ENCODE peak calls at places on chromosomes 11 and 22, in five cellular contexts. U is fibroblast of lung, A is iPS DF 6.9, Y is breast epithelium, E is tibial nerve. J is an unnamed sample. For H3K4me1, the result is how much of the 10 kb centered on the place peaks cover.

GRCh38 chr22:18118345-18118915 is 7.8 kb downstream of the TUBA8 start:
- DNase-seq in E (no peak), A (no peak), Y (no peak), U (no peak), J (no peak)

GRCh38 chr11:76184551-76184993 is 21.7 kb downstream of the WNT11 start:
- DNase-seq in A (no peak), E (no peak), U (no peak), Y (no peak), J (no peak)

GRCh38 chr11:66221012-66221411 is 47.4 kb upstream of the RAB1B start:
- DNase-seq in U (no peak), E (no peak), Y (peak), A (no peak), J (no peak)

GRCh38 chr11:45233121-45233803 is 52.9 kb downstream of the SYT13 start:
- DNase-seq in Y (no peak), A (peak), E (peak), U (peak), J (peak)

GRCh38 chr22:32584650-32585049 is 110.0 kb downstream of the FBXO7 start:
- DNase-seq in Y (no peak), U (peak), A (no peak), E (no peak), J (no peak)

GRCh38 chr11:95641506-95641905 is 148.1 kb downstream of the FAM76B start:
- DNase-seq in E (peak), U (no peak), A (no peak), Y (no peak), J (peak)

GRCh38 chr11:103380031-103380430 is 270.8 kb downstream of the DYNC2H1 start:
- DNase-seq in Y (no peak), A (no peak), U (peak), E (no peak), J (no peak)

GRCh38 chr11:5600374-5600851 is 4.0 kb downstream of the TRIM6 start:
- DNase-seq in A (peak), Y (peak), U (peak), E (peak), J (peak)

GRCh38 chr11:50267851-50268250 is 235.2 kb downstream of the OR4C45 start:
- DNase-seq in U (no peak), E (no peak), A (no peak), Y (no peak), J (no peak)

GRCh38 chr11:134071766-134072403 is 3.0 kb downstream of the JAM3 start:
- DNase-seq in Y (no peak), A (no peak), E (no peak), U (peak), J (no peak)

GRCh38 chr11:120248551-120249278 is 8.8 kb downstream of the POU2F3 start:
- DNase-seq in A (no peak), U (peak), E (no peak), Y (no peak), J (peak)

GRCh38 chr11:95035316-95035715 is 10.3 kb downstream of the KDM4E start:
- DNase-seq in U (no peak), Y (no peak), A (no peak), E (no peak), J (no peak)

DNA sequence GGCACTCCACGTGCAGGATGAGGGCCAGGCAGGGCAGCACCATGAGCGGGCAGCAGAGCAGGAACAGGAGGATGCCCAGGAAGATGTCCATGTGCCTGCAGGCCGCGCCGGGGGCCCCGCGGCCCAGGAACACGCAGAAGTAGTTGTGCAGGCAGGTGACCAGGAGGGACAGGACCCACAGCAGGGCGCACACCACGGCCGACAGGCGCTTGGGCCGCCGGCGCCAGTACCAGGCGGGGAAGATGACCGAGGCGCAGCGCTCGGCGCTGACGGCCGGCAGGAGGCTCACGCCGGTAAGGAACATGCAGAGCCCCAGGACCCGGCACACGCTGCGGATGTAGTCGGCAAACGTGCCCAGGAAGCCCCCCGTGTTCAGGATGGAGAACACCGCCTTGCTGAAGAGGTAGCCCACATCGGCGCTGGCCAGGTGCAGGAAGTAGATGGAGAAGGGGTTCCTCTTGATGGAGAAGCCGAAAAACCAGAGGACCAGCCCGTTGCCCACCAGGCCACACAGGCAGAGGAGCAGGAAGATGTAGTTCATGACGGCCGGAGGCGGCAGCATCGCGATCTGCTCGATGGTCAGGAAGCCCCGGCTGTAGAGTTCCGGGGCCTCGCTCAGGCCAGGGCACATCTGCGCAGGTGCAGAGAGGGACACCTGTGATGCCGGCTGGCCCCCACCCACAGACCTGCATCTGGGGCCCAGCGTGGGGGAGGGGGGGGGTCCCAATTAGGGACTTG is 7.2 kb downstream of the MRGPRF start:
- DNase-seq in U (no peak), E (peak), A (no peak), Y (peak), J (no peak)
- H3K4me1 ChIP-seq in U (under half), E (under half), A (under half), Y (under half), J (under half)

DNA sequence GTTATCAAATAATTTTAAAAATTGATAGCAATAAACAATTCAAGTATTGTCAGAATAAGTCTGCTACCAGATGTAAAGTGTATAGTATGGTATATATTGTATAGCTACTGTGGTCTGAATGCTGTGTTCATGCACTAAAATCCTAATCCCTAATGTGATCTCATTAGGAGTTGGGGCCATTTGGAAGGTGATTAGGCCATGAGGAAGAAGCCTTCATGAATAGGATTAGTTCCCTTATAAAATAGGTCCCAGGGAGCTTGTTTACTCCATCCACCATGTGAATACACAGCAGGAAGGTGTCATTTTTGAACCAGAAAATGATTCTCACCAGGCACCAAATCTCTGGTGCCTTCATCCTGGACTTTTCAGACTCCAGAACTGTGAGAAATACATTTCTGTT is 363.0 kb upstream of the CNTN5 start:
- DNase-seq in E (no peak), Y (no peak), A (no peak), U (no peak), J (no peak)
- H3K4me3 ChIP-seq in E (no peak), Y (no peak), A (no peak), U (no peak), J (no peak)

DNA sequence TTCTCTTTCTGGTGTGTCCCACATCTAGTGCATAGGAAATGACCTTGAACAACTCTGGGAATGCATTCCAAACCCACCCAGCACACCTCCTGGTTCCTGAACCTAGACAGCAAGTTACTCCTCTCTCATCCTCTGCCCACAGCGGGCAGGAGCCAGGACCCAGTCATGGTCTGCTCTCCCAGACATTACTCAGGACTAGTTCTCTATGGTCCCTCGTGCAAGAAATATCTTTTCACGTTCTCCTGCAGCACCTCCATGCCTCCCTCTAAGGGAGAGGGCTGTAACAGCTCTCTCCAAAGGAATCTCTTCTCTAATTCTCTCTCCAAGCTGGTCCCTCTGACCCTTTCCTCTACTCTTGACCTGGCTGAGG is 57.9 kb upstream of the PRSS23 start:
- DNase-seq in A (no peak), Y (no peak), U (no peak), E (no peak), J (no peak)
- H3K4me1 ChIP-seq in A (under half), Y (under half), U (under half), E (under half), J (under half)

GRCh38 chr11:127875076-127875475 is 712.3 kb downstream of the ETS1 start:
- DNase-seq in E (no peak), A (no peak), Y (no peak), U (peak), J (no peak)

DNA sequence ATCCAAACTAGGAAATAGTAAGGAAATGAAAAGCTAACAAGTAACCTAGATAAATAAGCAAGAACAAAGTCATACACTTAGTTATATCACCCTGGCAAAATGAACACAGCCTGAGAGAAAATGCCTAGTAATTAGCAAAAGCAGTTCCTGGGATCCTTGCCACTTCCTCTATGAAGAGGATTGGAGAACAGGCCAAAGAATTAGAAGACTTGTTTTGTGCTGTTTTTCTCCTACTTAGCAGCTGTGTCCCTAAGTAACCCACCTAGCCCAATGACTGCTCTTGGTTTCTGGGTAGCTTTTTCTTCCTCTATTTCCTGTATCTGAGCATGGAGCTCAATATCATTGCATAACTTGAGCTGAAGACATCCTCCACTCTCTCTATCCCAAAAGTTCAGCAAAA is 713.9 kb downstream of the ETS1 start:
- DNase-seq in A (no peak), U (no peak), Y (no peak), E (no peak), J (no peak)
- H3K4me3 ChIP-seq in A (no peak), U (no peak), Y (no peak), E (no peak), J (no peak)